ENCODE peak calls at places on chromosomes 11 and 22, in seven cellular contexts. One of them, this sample, is unnamed.

GRCh38 chr11:95299078-95299611 is 68.1 kb upstream of the SESN3 start:
- DNase-seq in left colon: no peak
- DNase-seq in uterus: no peak
- DNase-seq in astrocyte of the spinal cord: peak
- DNase-seq in GM04504: no peak
- DNase-seq in left kidney: peak
- DNase-seq in stimulated activated effector memory CD8-positive, alpha-beta T cell treated with anti-CD3 and anti-CD28 coated beads, Interleukin-12 subunit alpha, Interleukin-12 subunit beta, amount 100 ng/mL, for 72 hours: no peak
- DNase-seq in this sample: no peak

GRCh38 chr11:62614275-62614674 is 1.2 kb downstream of the ROM1 start:
- DNase-seq in left colon: no peak
- DNase-seq in uterus: no peak
- DNase-seq in astrocyte of the spinal cord: no peak
- DNase-seq in GM04504: no peak
- DNase-seq in left kidney: no peak
- DNase-seq in stimulated activated effector memory CD8-positive, alpha-beta T cell treated with anti-CD3 and anti-CD28 coated beads, Interleukin-12 subunit alpha, Interleukin-12 subunit beta, amount 100 ng/mL, for 72 hours: no peak
- DNase-seq in this sample: no peak

GRCh38 chr22:46057206-46057605 is 80.2 kb upstream of the WNT7B start:
- DNase-seq in left colon: peak
- DNase-seq in uterus: peak
- DNase-seq in astrocyte of the spinal cord: peak
- DNase-seq in GM04504: no peak
- DNase-seq in left kidney: no peak
- DNase-seq in stimulated activated effector memory CD8-positive, alpha-beta T cell treated with anti-CD3 and anti-CD28 coated beads, Interleukin-12 subunit alpha, Interleukin-12 subunit beta, amount 100 ng/mL, for 72 hours: no peak
- DNase-seq in this sample: no peak

GRCh38 chr11:15347969-15348734 is 233.4 kb downstream of the INSC start:
- DNase-seq in left colon: no peak
- DNase-seq in uterus: no peak
- DNase-seq in astrocyte of the spinal cord: no peak
- DNase-seq in GM04504: no peak
- DNase-seq in left kidney: no peak
- DNase-seq in stimulated activated effector memory CD8-positive, alpha-beta T cell treated with anti-CD3 and anti-CD28 coated beads, Interleukin-12 subunit alpha, Interleukin-12 subunit beta, amount 100 ng/mL, for 72 hours: no peak
- DNase-seq in this sample: no peak

GRCh38 chr11:34302046-34302921 is 55.5 kb downstream of the ABTB2 start:
- DNase-seq in left colon: no peak
- DNase-seq in uterus: no peak
- DNase-seq in astrocyte of the spinal cord: peak
- DNase-seq in GM04504: peak
- DNase-seq in left kidney: no peak
- DNase-seq in stimulated activated effector memory CD8-positive, alpha-beta T cell treated with anti-CD3 and anti-CD28 coated beads, Interleukin-12 subunit alpha, Interleukin-12 subunit beta, amount 100 ng/mL, for 72 hours: no peak
- DNase-seq in this sample: peak

GRCh38 chr22:35631597-35631996 is 14.5 kb upstream of the MB start:
- DNase-seq in left colon: peak
- DNase-seq in uterus: no peak
- DNase-seq in astrocyte of the spinal cord: peak
- DNase-seq in GM04504: no peak
- DNase-seq in left kidney: peak
- DNase-seq in stimulated activated effector memory CD8-positive, alpha-beta T cell treated with anti-CD3 and anti-CD28 coated beads, Interleukin-12 subunit alpha, Interleukin-12 subunit beta, amount 100 ng/mL, for 72 hours: no peak
- DNase-seq in this sample: no peak

GRCh38 chr11:134199531-134199930 is 24.2 kb downstream of the NCAPD3 start:
- DNase-seq in left colon: no peak
- DNase-seq in uterus: no peak
- DNase-seq in astrocyte of the spinal cord: no peak
- DNase-seq in GM04504: no peak
- DNase-seq in left kidney: no peak
- DNase-seq in stimulated activated effector memory CD8-positive, alpha-beta T cell treated with anti-CD3 and anti-CD28 coated beads, Interleukin-12 subunit alpha, Interleukin-12 subunit beta, amount 100 ng/mL, for 72 hours: no peak
- DNase-seq in this sample: no peak

GRCh38 chr11:3119141-3119821 is 45.8 kb downstream of the OSBPL5 start:
- DNase-seq in left colon: peak
- DNase-seq in uterus: peak
- DNase-seq in astrocyte of the spinal cord: no peak
- DNase-seq in GM04504: no peak
- DNase-seq in left kidney: no peak
- DNase-seq in stimulated activated effector memory CD8-positive, alpha-beta T cell treated with anti-CD3 and anti-CD28 coated beads, Interleukin-12 subunit alpha, Interleukin-12 subunit beta, amount 100 ng/mL, for 72 hours: no peak
- DNase-seq in this sample: no peak

GRCh38 chr22:19723990-19724827 is 870 bp downstream of the GP1BB start:
- DNase-seq in left colon: no peak
- DNase-seq in uterus: no peak
- DNase-seq in astrocyte of the spinal cord: no peak
- DNase-seq in GM04504: no peak
- DNase-seq in left kidney: peak
- DNase-seq in stimulated activated effector memory CD8-positive, alpha-beta T cell treated with anti-CD3 and anti-CD28 coated beads, Interleukin-12 subunit alpha, Interleukin-12 subunit beta, amount 100 ng/mL, for 72 hours: no peak
- DNase-seq in this sample: no peak

GRCh38 chr11:126581871-126582270 is 226.4 kb downstream of the ST3GAL4 start:
- DNase-seq in left colon: no peak
- DNase-seq in uterus: no peak
- DNase-seq in astrocyte of the spinal cord: no peak
- DNase-seq in GM04504: no peak
- DNase-seq in left kidney: no peak
- DNase-seq in stimulated activated effector memory CD8-positive, alpha-beta T cell treated with anti-CD3 and anti-CD28 coated beads, Interleukin-12 subunit alpha, Interleukin-12 subunit beta, amount 100 ng/mL, for 72 hours: no peak
- DNase-seq in this sample: no peak

GRCh38 chr11:73726825-73727224 is 34.0 kb downstream of the RAB6A start:
- DNase-seq in left colon: no peak
- DNase-seq in uterus: no peak
- DNase-seq in astrocyte of the spinal cord: no peak
- DNase-seq in GM04504: no peak
- DNase-seq in left kidney: no peak
- DNase-seq in stimulated activated effector memory CD8-positive, alpha-beta T cell treated with anti-CD3 and anti-CD28 coated beads, Interleukin-12 subunit alpha, Interleukin-12 subunit beta, amount 100 ng/mL, for 72 hours: no peak
- DNase-seq in this sample: no peak

This sample was measured in GM12878.